ENCODE peak calls at places on chromosome 6, in nine cellular contexts. L, G, Z, C, B, M, K, T and U are unnamed samples.

GRCh38 chr6:100433726-100434435 is 30.8 kb downstream of the SIM1 start:
- DNase-seq in T (no peak), M (no peak), K (no peak), C (no peak), B (no peak), L (no peak), Z (no peak), G (no peak), U (no peak)

GRCh38 chr6:132261354-132261753 is 139.9 kb downstream of the MOXD1 start:
- DNase-seq in G (no peak), K (no peak), M (no peak), L (no peak), B (no peak), T (no peak), Z (no peak), C (no peak), U (no peak)

GRCh38 chr6:150891886-150892485 is 26.5 kb downstream of the MTHFD1L start:
- DNase-seq in B (peak), K (peak), M (peak), G (no peak), T (peak), L (peak), C (peak), Z (no peak), U (peak)

GRCh38 chr6:42403415-42403814 is 48.3 kb downstream of the TRERF1 start:
- DNase-seq in B (no peak), T (no peak), C (peak), G (no peak), L (peak), Z (no peak), M (peak), K (no peak), U (peak)

GRCh38 chr6:72458521-72458920 is 163.3 kb upstream of the KCNQ5 start:
- DNase-seq in T (no peak), C (no peak), Z (no peak), L (no peak), M (no peak), G (no peak), B (no peak), K (no peak), U (no peak)

GRCh38 chr6:169725270-169726048 is 1.2 kb upstream of the PHF10 start:
- DNase-seq in L (peak), G (peak), K (peak), M (peak), B (peak), C (peak), T (peak), Z (peak), U (peak)

GRCh38 chr6:27865952-27866369 is 46.2 kb downstream of the OR2B2 start:
- DNase-seq in B (no peak), C (no peak), Z (no peak), G (no peak), T (no peak), M (no peak), L (peak), K (no peak), U (no peak)

GRCh38 chr6:36757206-36757605 is 59.6 kb downstream of the RAB44 start:
- DNase-seq in L (peak), B (no peak), T (no peak), C (no peak), K (no peak), Z (no peak), M (no peak), G (no peak), U (no peak)

GRCh38 chr6:26230336-26230735 is 134.7 kb upstream of the BTN3A2 start:
- DNase-seq in M (no peak), B (no peak), C (no peak), Z (no peak), L (no peak), G (no peak), K (no peak), T (no peak), U (no peak)

GRCh38 chr6:36826520-36827227 is 12.6 kb downstream of the CPNE5 start:
- DNase-seq in Z (peak), M (no peak), L (no peak), G (no peak), C (no peak), B (no peak), K (no peak), T (no peak), U (no peak)

DNA sequence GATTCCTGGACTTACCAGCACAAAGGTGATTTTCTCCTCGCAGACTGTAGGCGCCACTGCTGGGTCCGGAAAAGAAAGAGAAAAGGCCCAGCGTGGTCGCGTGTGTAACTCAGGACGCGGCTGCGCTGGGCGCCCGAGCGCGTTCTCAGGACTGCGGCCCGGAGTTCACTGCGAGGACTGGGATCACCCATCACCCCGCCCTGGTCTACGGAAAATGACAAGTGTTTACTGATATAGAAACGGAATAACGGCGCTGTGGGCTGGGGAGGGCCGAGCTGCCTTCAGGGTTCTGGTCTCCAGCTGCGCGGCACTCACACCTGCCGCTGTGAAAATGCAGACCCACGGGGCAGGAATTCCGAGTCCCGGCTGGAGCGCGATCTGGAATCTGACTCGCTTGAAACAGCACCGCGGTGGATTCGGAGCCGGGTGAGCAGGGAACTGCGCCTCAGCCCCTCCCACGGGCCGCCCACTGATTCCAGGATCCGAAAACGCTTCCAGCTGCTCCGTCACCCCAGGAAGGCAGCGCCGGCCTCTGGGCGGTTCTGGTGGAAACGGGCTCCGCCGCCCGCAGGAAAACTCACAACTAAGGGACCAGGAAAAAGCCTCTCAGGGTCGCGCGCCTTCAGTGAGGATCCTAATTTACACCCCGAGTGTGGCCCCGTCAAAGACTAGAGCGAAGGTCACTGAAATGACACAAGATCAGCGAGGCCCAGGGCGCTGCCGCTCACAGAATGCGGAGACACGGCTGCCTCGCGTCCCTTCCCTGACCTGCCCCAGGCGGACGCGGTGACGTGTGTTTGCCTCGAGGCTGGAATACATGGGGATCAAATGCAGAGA is 34.5 kb downstream of the HLA-A start:
- DNase-seq in T (peak), B (peak), G (peak), Z (peak), C (peak), K (peak), M (peak), L (peak), U (peak)
- H3K27ac ChIP-seq in T (peak), B (peak), G (peak), Z (peak), C (peak), K (peak), M (peak), L (peak), U (peak)

GRCh38 chr6:157823001-157823522 is at the start of gene SNX9:
- DNase-seq in Z (peak), G (peak), T (peak), L (peak), K (peak), B (peak), C (peak), M (no peak), U (peak)

GRCh38 chr6:157822221-157823000 is 635 bp upstream of the SNX9 start:
- DNase-seq in Z (peak), T (peak), L (peak), B (peak), C (no peak), K (no peak), G (peak), M (no peak), U (peak)

GRCh38 chr6:157821342-157822033 is 1.6 kb upstream of the SNX9 start:
- DNase-seq in L (no peak), T (no peak), C (no peak), M (no peak), K (no peak), Z (no peak), B (no peak), G (no peak), U (no peak)

GRCh38 chr6:157823523-157824370 is 701 bp downstream of the SNX9 start:
- DNase-seq in B (peak), L (peak), Z (peak), G (peak), K (peak), M (peak), C (peak), T (peak), U (peak)

GRCh38 chr6:157825243-157825904 is 2.3 kb downstream of the SNX9 start:
- DNase-seq in T (no peak), B (no peak), L (no peak), Z (no peak), M (no peak), K (no peak), G (no peak), C (peak), U (no peak)
- H3K27ac ChIP-seq in T (no peak), B (no peak), L (no peak), Z (no peak), M (peak), K (no peak), G (no peak), C (no peak), U (peak)

GRCh38 chr6:116386581-116387299 is 16.0 kb downstream of the DSE start:
- DNase-seq in G (no peak), B (no peak), T (no peak), Z (no peak), M (peak), C (peak), K (no peak), L (no peak), U (peak)
- H3K27ac ChIP-seq in G (peak), B (no peak), T (no peak), Z (no peak), M (peak), C (peak), K (peak), L (no peak), U (no peak)

GRCh38 chr6:134619077-134619476 is 301.2 kb upstream of the SGK1 start:
- DNase-seq in M (no peak), T (no peak), G (no peak), Z (no peak), C (no peak), L (no peak), B (no peak), K (no peak), U (no peak)
- H3K27ac ChIP-seq in M (no peak), T (no peak), G (no peak), Z (no peak), C (no peak), L (no peak), B (no peak), K (no peak), U (no peak)

DNA sequence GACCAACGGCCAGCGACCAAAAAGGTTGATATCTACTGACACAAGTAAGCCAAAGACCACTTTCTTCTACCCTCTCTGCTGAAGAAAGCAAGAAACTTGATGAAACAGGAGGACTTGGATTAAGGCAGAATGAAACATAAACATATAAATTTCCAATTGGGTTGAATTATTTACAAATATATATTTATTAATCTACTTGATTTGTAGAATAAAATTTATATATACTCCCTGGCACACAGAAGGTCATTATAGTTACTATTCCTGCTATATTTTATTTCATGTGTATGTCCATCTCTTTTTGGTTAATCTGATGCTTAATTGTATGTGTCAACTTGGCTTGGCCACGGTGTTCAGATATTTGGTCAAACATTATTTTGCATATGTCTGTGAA is 4.2 kb upstream of the ADGRG6 start:
- DNase-seq in B (no peak), C (no peak), L (no peak), T (no peak), M (no peak), G (no peak), Z (no peak), K (no peak), U (no peak)
- H3K27ac ChIP-seq in B (no peak), C (peak), L (no peak), T (no peak), M (no peak), G (no peak), Z (no peak), K (no peak), U (no peak)

DNA sequence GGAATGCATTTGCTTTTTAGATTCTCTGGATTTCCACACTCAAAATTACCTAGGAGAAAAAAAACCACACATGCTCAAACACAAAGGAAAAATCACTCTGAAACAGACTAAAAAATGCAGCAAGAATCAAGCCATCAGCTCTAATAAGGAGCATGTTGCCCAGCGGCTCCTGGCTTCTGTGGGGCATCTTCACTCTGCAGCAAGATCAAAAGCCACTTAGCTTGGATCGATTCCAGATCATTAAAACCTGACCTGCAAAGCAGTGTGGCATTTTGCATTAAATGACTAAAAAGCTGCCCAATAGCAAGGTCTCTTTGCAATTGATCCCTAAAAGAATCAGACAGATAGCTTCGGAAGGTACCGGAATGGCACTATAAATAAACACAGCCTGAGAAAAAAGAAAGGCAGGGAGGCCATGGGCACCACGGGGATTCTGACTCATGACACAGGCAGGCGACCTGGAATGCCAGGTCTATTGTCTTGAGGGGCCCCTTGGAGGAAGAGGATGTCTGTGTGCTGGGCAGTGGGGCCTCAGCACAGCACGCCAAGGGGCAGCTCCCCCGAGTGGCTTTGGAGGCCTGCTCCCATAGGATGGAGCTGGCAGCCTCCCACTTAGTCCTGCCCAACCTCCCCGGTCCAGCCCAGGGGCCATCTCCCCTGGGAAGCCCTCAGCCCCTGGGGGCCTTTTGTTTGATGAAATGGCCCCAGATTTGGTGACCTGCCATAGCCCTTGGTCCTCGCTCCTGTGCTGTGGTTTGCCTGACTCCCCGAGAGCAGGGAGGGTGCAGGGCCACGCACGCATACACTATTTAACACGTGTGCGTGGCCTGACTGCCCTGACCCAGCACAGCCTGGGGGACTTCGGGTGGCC is 7.6 kb downstream of the LEMD2 start:
- DNase-seq in Z (peak), K (no peak), M (peak), T (no peak), G (no peak), L (no peak), C (peak), B (peak), U (peak)
- H3K27ac ChIP-seq in Z (no peak), K (no peak), M (peak), T (no peak), G (no peak), L (no peak), C (no peak), B (no peak), U (peak)

GRCh38 chr6:11552390-11552789 is 14.8 kb downstream of the TMEM170B start:
- DNase-seq in Z (no peak), C (no peak), T (no peak), B (no peak), K (no peak), G (no peak), M (no peak), L (no peak), U (no peak)
- H3K27ac ChIP-seq in Z (no peak), C (no peak), T (no peak), B (no peak), K (no peak), G (no peak), M (no peak), L (no peak), U (no peak)

DNA sequence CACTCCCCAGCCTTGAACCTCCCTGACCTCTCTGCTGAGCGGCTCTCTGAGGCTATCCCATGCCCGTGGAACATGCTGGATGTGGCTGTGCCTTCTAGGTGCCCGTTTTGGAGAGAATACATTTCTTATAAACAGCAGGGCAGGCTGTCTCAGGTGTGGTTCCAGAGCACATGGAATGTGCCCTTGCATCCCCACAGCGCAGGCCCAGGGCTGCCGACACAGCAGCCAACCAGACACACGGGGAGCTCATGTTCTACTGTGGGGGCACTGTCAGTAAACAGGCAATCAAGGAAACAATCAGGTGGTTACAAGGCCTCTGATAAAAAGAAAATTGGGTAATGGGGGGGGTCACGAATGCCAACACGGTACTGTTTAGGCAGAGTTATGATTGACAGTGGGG is 30.8 kb downstream of the FOXC1 start:
- DNase-seq in K (no peak), M (no peak), Z (no peak), T (no peak), G (no peak), C (no peak), B (no peak), L (no peak), U (no peak)
- H3K27ac ChIP-seq in K (no peak), M (no peak), Z (no peak), T (no peak), G (no peak), C (no peak), B (no peak), L (no peak), U (no peak)